ENCODE peak calls at places on chromosomes 7 and 10, in seven cellular contexts. T is adrenal gland, X is tibial nerve, Q is fibroblast of lung, W is neural progenitor cell, P is HCT116, K is H1. I is an unnamed sample.

GRCh38 chr10:21396889-21397288 is 128.6 kb downstream of the SKIDA1 start:
- DNase-seq in T (no peak), X (no peak), Q (no peak), W (no peak), P (no peak), K (no peak), I (peak; percentile 72)

GRCh38 chr10:29130190-29130673 is 158.6 kb upstream of the LYZL1 start:
- DNase-seq in T (no peak), X (no peak), Q (peak; percentile 56), W (peak; percentile 15), P (peak; percentile 49), K (no peak), I (no peak)

GRCh38 chr10:129641982-129642381 is 174.9 kb downstream of the MGMT start:
- DNase-seq in T (no peak), X (no peak), Q (no peak), W (no peak), P (no peak), K (no peak), I (no peak)

GRCh38 chr10:102153093-102153620 is 968 bp downstream of the NOLC1 start:
- DNase-seq in T (no peak), X (no peak), Q (peak; percentile 15), W (no peak), P (no peak), K (no peak), I (no peak)

GRCh38 chr10:4807803-4808507 is 18.1 kb upstream of the AKR1E2 start:
- DNase-seq in T (no peak), X (no peak), Q (peak; percentile 60), W (no peak), P (no peak), K (no peak), I (peak; percentile 65)

GRCh38 chr7:92629779-92630178 is 39.6 kb upstream of the FAM133B start:
- DNase-seq in T (no peak), X (no peak), Q (no peak), W (no peak), P (no peak), K (no peak), I (no peak)

GRCh38 chr7:72405871-72406270 is 6.3 kb downstream of the CALN1 start:
- DNase-seq in T (no peak), X (no peak), Q (no peak), W (no peak), P (no peak), K (no peak), I (no peak)

GRCh38 chr7:111107576-111107975 is 16.6 kb downstream of the LRRN3 start:
- DNase-seq in T (no peak), X (no peak), Q (peak; percentile 85), W (no peak), P (no peak), K (no peak), I (no peak)

GRCh38 chr7:100875356-100875751 is 451 bp downstream of the SRRT start:
- DNase-seq in T (peak; percentile 77), X (no peak), Q (no peak), W (peak; percentile 47), P (no peak), K (no peak), I (no peak)

GRCh38 chr7:100370303-100370702 is 3.0 kb upstream of the PILRA start:
- DNase-seq in T (no peak), X (no peak), Q (no peak), W (peak; percentile 72), P (no peak), K (peak; percentile 34), I (no peak)

GRCh38 chr7:129617607-129618006 is 6.1 kb downstream of the NRF1 start:
- DNase-seq in T (no peak), X (no peak), Q (no peak), W (no peak), P (no peak), K (no peak), I (no peak)

GRCh38 chr7:52143219-52143618 is 826.6 kb upstream of the COBL start:
- DNase-seq in T (no peak), X (no peak), Q (no peak), W (peak; percentile 13), P (no peak), K (no peak), I (no peak)

GRCh38 chr7:33761440-33762080 is 143.8 kb upstream of the BMPER start:
- DNase-seq in T (no peak), X (no peak), Q (no peak), W (no peak), P (no peak), K (no peak), I (no peak)

GRCh38 chr7:142872106-142872675 is 13.4 kb downstream of the TRPV6 start:
- DNase-seq in T (peak; percentile 33), X (no peak), Q (no peak), W (no peak), P (no peak), K (no peak), I (peak; percentile 37)

GRCh38 chr10:124106241-124106905 is 13.0 kb upstream of the CHST15 start:
- DNase-seq in T (peak; percentile 95), X (peak; percentile 75), Q (peak; percentile 92), W (no peak), P (peak; percentile 48), K (no peak), I (peak; percentile 65)

GRCh38 chr10:102635377-102635776 is 8.9 kb upstream of the TRIM8 start:
- DNase-seq in T (no peak), X (no peak), Q (no peak), W (no peak), P (no peak), K (no peak), I (no peak)

GRCh38 chr7:124532166-124532565 is 233.4 kb downstream of the GPR37 start:
- DNase-seq in T (no peak), X (no peak), Q (no peak), W (no peak), P (no peak), K (no peak), I (no peak)

GRCh38 chr10:1274746-1275544 is 218.8 kb downstream of the WDR37 start:
- DNase-seq in T (no peak), X (no peak), Q (no peak), W (no peak), P (no peak), K (no peak), I (no peak)

GRCh38 chr7:43138710-43139601 is 26.5 kb downstream of the HECW1 start:
- DNase-seq in T (no peak), X (no peak), Q (peak; percentile 5), W (peak; percentile 60), P (no peak), K (no peak), I (peak; percentile 73)

GRCh38 chr10:8405551-8405950 is 351.1 kb downstream of the GATA3 start:
- DNase-seq in T (no peak), X (no peak), Q (no peak), W (no peak), P (no peak), K (no peak), I (no peak)

GRCh38 chr10:8402469-8403074 is 348.1 kb downstream of the GATA3 start:
- DNase-seq in T (no peak), X (no peak), Q (no peak), W (no peak), P (no peak), K (no peak), I (no peak)

GRCh38 chr10:8401531-8401930 is 347.0 kb downstream of the GATA3 start:
- DNase-seq in T (no peak), X (no peak), Q (no peak), W (no peak), P (no peak), K (no peak), I (no peak)

GRCh38 chr10:8404721-8405120 is 350.2 kb downstream of the GATA3 start:
- DNase-seq in T (no peak), X (no peak), Q (no peak), W (no peak), P (no peak), K (no peak), I (no peak)

DNA sequence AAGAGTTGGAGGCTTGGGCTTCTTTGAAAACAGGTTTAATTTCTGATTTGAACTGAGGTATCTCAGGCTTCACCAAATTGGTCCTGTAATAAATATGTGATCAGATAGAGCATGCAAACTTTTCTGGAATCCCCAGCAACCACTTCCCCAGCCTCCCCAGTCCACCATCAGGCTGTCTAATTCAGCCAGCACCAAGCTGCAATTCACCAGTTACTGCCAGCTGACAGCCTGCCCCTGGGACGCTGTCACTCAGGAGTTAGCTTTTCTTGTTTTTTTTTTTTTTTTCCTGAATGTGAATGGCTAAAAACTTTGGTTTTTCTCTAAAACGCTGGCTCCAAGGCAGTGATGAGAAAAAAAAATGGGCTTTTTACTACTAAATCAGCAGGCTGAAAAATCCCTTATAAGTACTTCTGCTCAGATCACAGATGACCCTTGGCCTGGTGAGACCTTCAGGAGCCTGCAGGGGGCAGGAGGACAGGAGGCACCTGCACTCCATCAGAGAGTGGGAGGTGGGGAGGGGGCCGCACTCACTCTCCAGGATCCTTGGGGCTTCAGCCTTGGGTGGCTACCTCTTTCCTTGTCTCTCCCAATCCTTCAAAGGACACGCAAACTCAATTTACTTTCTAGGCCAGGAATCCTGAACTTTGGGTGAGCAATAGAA is 349.4 kb downstream of the GATA3 start:
- DNase-seq in T (no peak), X (no peak), Q (no peak), W (peak; percentile 60), P (no peak), K (no peak), I (no peak)
- H3K27ac ChIP-seq in T (no peak overlapping the region), X (no peak overlapping the region), Q (no peak overlapping the region), W (no peak overlapping the region), P (no peak overlapping the region), K (no peak overlapping the region), I (no peak overlapping the region)

GRCh38 chr10:8079126-8079525 is 24.6 kb downstream of the GATA3 start:
- DNase-seq in T (no peak), X (no peak), Q (no peak), W (no peak), P (no peak), K (no peak), I (no peak)
- H3K27me3 ChIP-seq in T (no peaks in the 10 kb centered on the region), X (peaks cover 26% of the 10 kb centered on the region), Q (no peaks in the 10 kb centered on the region), W (peaks cover 5% of the 10 kb centered on the region), P (no peaks in the 10 kb centered on the region), K (no peaks in the 10 kb centered on the region), I (no peaks in the 10 kb centered on the region)

GRCh38 chr10:23534328-23534727 is 95.5 kb downstream of the OTUD1 start:
- DNase-seq in T (no peak), X (no peak), Q (no peak), W (no peak), P (no peak), K (no peak), I (no peak)

GRCh38 chr10:23535381-23535780 is 96.5 kb downstream of the OTUD1 start:
- DNase-seq in T (no peak), X (no peak), Q (no peak), W (no peak), P (no peak), K (no peak), I (no peak)

GRCh38 chr10:23534761-23535160 is 95.9 kb downstream of the OTUD1 start:
- DNase-seq in T (no peak), X (no peak), Q (no peak), W (no peak), P (no peak), K (no peak), I (no peak)

GRCh38 chr10:23540401-23540800 is 101.5 kb downstream of the OTUD1 start:
- DNase-seq in T (no peak), X (no peak), Q (no peak), W (no peak), P (no peak), K (no peak), I (no peak)

GRCh38 chr10:23538968-23539367 is 100.1 kb downstream of the OTUD1 start:
- DNase-seq in T (no peak), X (no peak), Q (no peak), W (no peak), P (no peak), K (no peak), I (no peak)
- H3K4me1 ChIP-seq in T (peaks cover 13% of the 10 kb centered on the region), X (no peaks in the 10 kb centered on the region), Q (no peaks in the 10 kb centered on the region), W (peaks cover 6% of the 10 kb centered on the region), P (no peaks in the 10 kb centered on the region), K (no peaks in the 10 kb centered on the region), I (no peaks in the 10 kb centered on the region)

GRCh38 chr10:84230359-84230758 is 5.0 kb upstream of the LRIT2 start:
- DNase-seq in T (no peak), X (no peak), Q (no peak), W (no peak), P (no peak), K (no peak), I (no peak)
- H3K27ac ChIP-seq in T (no peak overlapping the region), X (no peak overlapping the region), Q (no peak overlapping the region), W (no peak overlapping the region), P (no peak overlapping the region), K (no peak overlapping the region), I (no peak overlapping the region)

I was measured in SJSA1.